ENCODE peak calls at places on chromosomes 2 and 18, in seven cellular contexts. N, Q, X, O, U, J and V are unnamed samples.

GRCh38 chr2:164910091-164910899 is 45.0 kb downstream of the SLC38A11 start:
- DNase-seq in N (no peak), Q (peak; percentile 33), X (no peak), O (no peak), U (no peak), J (no peak), V (no peak)

GRCh38 chr2:128798502-128799283 is 480.0 kb upstream of the HS6ST1 start:
- DNase-seq in N (peak; percentile 22), Q (no peak), X (no peak), O (no peak), U (no peak), J (peak; percentile 67), V (no peak)

GRCh38 chr2:132542953-132543569 is 126.5 kb downstream of the GPR39 start:
- DNase-seq in N (no peak), Q (no peak), X (no peak), O (no peak), U (peak; percentile 8), J (no peak), V (no peak)

GRCh38 chr2:63124209-63124608 is 73.6 kb downstream of the OTX1 start:
- DNase-seq in N (no peak), Q (no peak), X (no peak), O (no peak), U (no peak), J (no peak), V (no peak)

GRCh38 chr2:43837831-43838559 is 644 bp downstream of the ABCG5 start:
- DNase-seq in N (no peak), Q (no peak), X (no peak), O (no peak), U (no peak), J (no peak), V (no peak)

GRCh38 chr18:27921904-27922541 is 254.9 kb downstream of the CDH2 start:
- DNase-seq in N (no peak), Q (peak; percentile 11), X (no peak), O (no peak), U (no peak), J (no peak), V (no peak)

GRCh38 chr2:120783371-120783791 is 47.7 kb downstream of the GLI2 start:
- DNase-seq in N (no peak), Q (no peak), X (no peak), O (no peak), U (peak; percentile 94), J (no peak), V (peak; percentile 38)

GRCh38 chr2:236403811-236404210 is 139.6 kb upstream of the ASB18 start:
- DNase-seq in N (peak; percentile 44), Q (no peak), X (no peak), O (no peak), U (no peak), J (no peak), V (no peak)

GRCh38 chr2:46383113-46383395 is 85.8 kb downstream of the EPAS1 start:
- DNase-seq in N (no peak), Q (no peak), X (no peak), O (no peak), U (no peak), J (no peak), V (no peak)

GRCh38 chr2:230865766-230866703 is 1.3 kb downstream of the ITM2C start:
- DNase-seq in N (no peak), Q (no peak), X (no peak), O (peak; percentile 57), U (no peak), J (peak; percentile 66), V (no peak)

GRCh38 chr18:24704921-24705620 is 244.6 kb downstream of the HRH4 start:
- DNase-seq in N (no peak), Q (peak; percentile 52), X (no peak), O (no peak), U (peak; percentile 39), J (no peak), V (no peak)

GRCh38 chr2:107430596-107431266 is 396.0 kb upstream of the RGPD4 start:
- DNase-seq in N (no peak), Q (no peak), X (no peak), O (no peak), U (no peak), J (no peak), V (no peak)